ENCODE peak calls at places on chromosomes 2 and 18, in four cellular contexts. T, R, S and I are unnamed samples.

GRCh38 chr2:11658208-11658607 is 11.8 kb downstream of the NTSR2 start:
- DNase-seq in T (no peak), R (no peak), S (no peak), I (no peak)

GRCh38 chr2:62662548-62662947 is 43.0 kb upstream of the EHBP1 start:
- DNase-seq in T (no peak), R (no peak), S (no peak), I (peak)

GRCh38 chr2:57453929-57454328 is 592.7 kb upstream of the VRK2 start:
- DNase-seq in T (no peak), R (no peak), S (no peak), I (no peak)

GRCh38 chr18:78726326-78727056 is 253.1 kb upstream of the SALL3 start:
- DNase-seq in T (no peak), R (no peak), S (no peak), I (no peak)

GRCh38 chr2:102025016-102025491 is 33.3 kb downstream of the IL1R2 start:
- DNase-seq in T (peak), R (no peak), S (no peak), I (peak)

GRCh38 chr2:200750323-200750910 is 61.3 kb upstream of the BZW1 start:
- DNase-seq in T (no peak), R (no peak), S (no peak), I (no peak)

GRCh38 chr2:129302106-129302505 is 677.4 kb upstream of the RAB6C start:
- DNase-seq in T (no peak), R (no peak), S (no peak), I (no peak)

GRCh38 chr2:33069894-33070651 is 123.3 kb downstream of the LTBP1 start:
- DNase-seq in T (peak), R (no peak), S (no peak), I (peak)

GRCh38 chr2:38218583-38218982 is 142.6 kb upstream of the CYP1B1 start:
- DNase-seq in T (no peak), R (no peak), S (no peak), I (no peak)

GRCh38 chr2:46276652-46277051 is 20.6 kb upstream of the EPAS1 start:
- DNase-seq in T (peak), R (no peak), S (no peak), I (peak)

GRCh38 chr18:58257461-58257860 is 213.4 kb downstream of the NEDD4L start:
- DNase-seq in T (peak), R (no peak), S (no peak), I (no peak)

GRCh38 chr2:209368924-209369323 is 54.9 kb upstream of the MAP2 start:
- DNase-seq in T (peak), R (peak), S (peak), I (peak)

GRCh38 chr2:139867601-139868226 is 1087.5 kb upstream of the NXPH2 start:
- DNase-seq in T (no peak), R (no peak), S (no peak), I (no peak)

GRCh38 chr18:46622999-46623398 is 34.0 kb downstream of the LOXHD1 start:
- DNase-seq in T (peak), R (no peak), S (no peak), I (peak)

GRCh38 chr2:43340066-43340465 is 113.7 kb upstream of the ZFP36L2 start:
- DNase-seq in T (peak), R (no peak), S (no peak), I (peak)

GRCh38 chr2:145644820-145645302 is 1124.9 kb upstream of the ZEB2 start:
- DNase-seq in T (peak), R (no peak), S (no peak), I (no peak)

GRCh38 chr18:9094307-9095226 is 7.9 kb upstream of the NDUFV2 start:
- DNase-seq in T (peak), R (no peak), S (no peak), I (peak)

GRCh38 chr2:224671731-224672130 is 44.4 kb downstream of the CCDC195 start:
- DNase-seq in T (no peak), R (no peak), S (no peak), I (no peak)

GRCh38 chr18:67519582-67519981 is 3.1 kb upstream of the DSEL start:
- DNase-seq in T (peak), R (no peak), S (no peak), I (peak)

GRCh38 chr2:240460781-240461431 is 25.4 kb downstream of the GPC1 start:
- DNase-seq in T (no peak), R (no peak), S (no peak), I (no peak)

GRCh38 chr18:76620326-76620813 is 125.3 kb upstream of the ZNF516 start:
- DNase-seq in T (peak), R (peak), S (peak), I (peak)

GRCh38 chr2:241064802-241065354 is 37.2 kb downstream of the MTERF4 start:
- DNase-seq in T (no peak), R (no peak), S (no peak), I (no peak)

GRCh38 chr2:25672500-25673169 is 742 bp downstream of the DTNB start:
- DNase-seq in T (no peak), R (peak), S (peak), I (peak)

GRCh38 chr2:43133336-43133707 is 93.1 kb downstream of the ZFP36L2 start:
- DNase-seq in T (no peak), R (no peak), S (no peak), I (no peak)

GRCh38 chr2:102050854-102051391 is 59.2 kb downstream of the IL1R2 start:
- DNase-seq in T (peak), R (peak), S (peak), I (peak)

GRCh38 chr2:30230855-30231725 is at the start of gene LBH:
- DNase-seq in T (peak), R (peak), S (peak), I (peak)

GRCh38 chr2:191462370-191462769 is 215.6 kb upstream of the NABP1 start:
- DNase-seq in T (no peak), R (peak), S (no peak), I (no peak)

GRCh38 chr18:73719611-73720010 is 428.0 kb downstream of the FBXO15 start:
- DNase-seq in T (no peak), R (no peak), S (no peak), I (no peak)

GRCh38 chr2:235939471-235939870 is 228.7 kb downstream of the GBX2 start:
- DNase-seq in T (peak), R (no peak), S (no peak), I (no peak)

GRCh38 chr2:208501217-208501616 is 94.6 kb downstream of the PTH2R start:
- DNase-seq in T (peak), R (peak), S (no peak), I (no peak)

DNA sequence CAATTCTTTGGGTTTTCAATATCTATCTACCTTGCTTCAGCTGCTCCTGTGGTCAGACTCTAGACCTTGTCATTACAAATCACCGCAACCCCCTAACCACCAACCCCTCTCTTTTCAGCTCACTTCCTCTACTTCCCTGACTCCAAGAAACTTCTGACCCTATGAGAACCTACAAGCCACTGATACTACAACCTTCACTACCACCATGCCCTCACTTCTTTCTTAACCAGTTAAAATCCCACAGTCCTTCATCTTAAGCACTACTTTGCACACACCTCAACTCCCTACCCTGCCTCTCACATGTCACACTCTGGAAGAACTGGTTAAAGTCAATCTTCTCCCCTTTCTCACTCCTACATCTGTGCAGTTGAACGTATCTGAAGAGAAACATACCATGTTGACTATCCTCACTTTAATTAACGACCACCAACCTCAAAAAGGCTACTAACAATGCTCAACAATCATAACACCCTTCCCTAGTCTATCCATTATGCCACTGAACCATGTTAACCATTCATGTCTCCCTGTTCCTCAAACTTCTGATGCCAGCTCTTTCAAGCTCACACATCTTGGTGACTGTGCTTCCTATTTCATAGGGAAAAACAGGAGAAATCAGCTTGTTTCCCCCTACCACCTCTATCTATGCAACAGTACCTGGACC is 12.6 kb downstream of the EIF2AK3 start:
- DNase-seq in T (no peak), R (no peak), S (no peak), I (no peak)
- H3K4me3 ChIP-seq in T (no peak), R (no peak), S (no peak), I (no peak)

DNA sequence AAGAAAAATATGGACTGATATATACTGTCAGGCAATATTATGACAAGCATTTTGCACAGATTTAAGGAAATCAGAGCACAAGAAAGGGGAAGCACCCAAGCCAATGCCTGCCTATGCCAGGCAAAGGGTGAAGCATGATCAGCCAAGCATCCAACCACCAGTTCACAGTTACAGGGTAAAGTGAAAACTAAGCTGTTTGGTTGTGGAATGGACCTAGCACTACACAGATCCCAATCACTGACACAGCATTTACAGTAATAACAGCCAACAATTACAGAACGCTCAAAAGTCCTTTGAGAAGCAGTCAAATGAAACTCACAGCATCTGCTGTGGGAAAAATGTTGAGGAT is 90.3 kb downstream of the SP3 start:
- DNase-seq in T (no peak), R (no peak), S (no peak), I (no peak)
- H3K4me3 ChIP-seq in T (no peak), R (no peak), S (no peak), I (no peak)

DNA sequence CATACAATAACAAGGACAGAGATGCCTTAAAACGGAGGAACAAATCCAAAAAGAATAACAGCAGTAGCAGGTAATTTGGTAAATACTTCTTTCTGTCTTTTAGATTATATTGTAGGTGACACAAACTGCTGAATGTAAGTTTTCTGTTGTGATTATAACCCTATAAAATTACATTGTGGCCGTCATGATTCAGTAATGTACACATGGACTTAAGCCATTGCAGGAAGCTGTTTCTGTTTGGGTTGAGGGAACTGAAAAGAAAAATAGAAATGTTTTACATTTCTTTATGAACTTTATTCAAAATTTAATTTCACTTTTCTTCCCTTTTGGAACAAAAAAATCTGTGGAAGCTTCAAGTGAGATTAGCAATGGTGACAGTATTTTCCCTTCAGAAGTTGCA is 1.2 kb downstream of the MXD1 start:
- DNase-seq in T (no peak), R (no peak), S (no peak), I (no peak)
- H3K4me3 ChIP-seq in T (peak), R (peak), S (peak), I (peak)

DNA sequence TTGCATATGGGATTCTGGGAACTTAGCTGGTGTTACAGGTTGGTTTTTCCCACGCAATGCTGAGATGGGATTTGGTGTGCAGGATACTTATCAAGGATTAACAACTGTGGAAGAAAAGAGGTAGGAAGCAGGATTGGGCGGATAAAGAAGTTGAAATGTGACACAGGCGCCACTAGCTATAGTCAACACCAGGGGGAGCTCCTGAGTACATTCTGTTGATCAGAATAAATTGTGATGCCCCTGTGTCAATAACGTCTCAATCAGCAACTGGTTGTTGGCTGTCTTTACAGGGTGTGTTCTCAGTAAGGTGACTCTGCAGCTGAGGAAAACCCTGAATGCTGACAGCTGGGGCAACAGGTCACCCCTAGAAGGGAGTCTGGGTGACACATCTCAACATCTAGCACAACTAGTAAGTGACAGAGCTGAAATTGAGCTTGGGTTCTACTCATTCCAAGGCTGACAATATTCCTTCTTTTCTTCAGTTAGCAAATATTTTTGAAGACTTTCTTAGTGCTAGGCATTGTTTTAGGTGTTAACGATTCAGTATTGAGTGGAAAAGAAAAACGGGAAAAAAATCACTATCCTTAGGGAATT is 143.0 kb downstream of the ARL6IP6 start:
- DNase-seq in T (peak), R (peak), S (peak), I (peak)
- H3K4me3 ChIP-seq in T (no peak), R (no peak), S (no peak), I (no peak)

GRCh38 chr2:105576440-105577241 is 168.1 kb upstream of the NCK2 start:
- DNase-seq in T (peak), R (peak), S (no peak), I (peak)

GRCh38 chr2:105574796-105575344 is 169.8 kb upstream of the NCK2 start:
- DNase-seq in T (no peak), R (no peak), S (no peak), I (no peak)

GRCh38 chr2:105575626-105576025 is 169.1 kb upstream of the NCK2 start:
- DNase-seq in T (no peak), R (no peak), S (no peak), I (peak)

GRCh38 chr2:105577762-105578161 is 166.9 kb upstream of the NCK2 start:
- DNase-seq in T (no peak), R (no peak), S (no peak), I (no peak)

DNA sequence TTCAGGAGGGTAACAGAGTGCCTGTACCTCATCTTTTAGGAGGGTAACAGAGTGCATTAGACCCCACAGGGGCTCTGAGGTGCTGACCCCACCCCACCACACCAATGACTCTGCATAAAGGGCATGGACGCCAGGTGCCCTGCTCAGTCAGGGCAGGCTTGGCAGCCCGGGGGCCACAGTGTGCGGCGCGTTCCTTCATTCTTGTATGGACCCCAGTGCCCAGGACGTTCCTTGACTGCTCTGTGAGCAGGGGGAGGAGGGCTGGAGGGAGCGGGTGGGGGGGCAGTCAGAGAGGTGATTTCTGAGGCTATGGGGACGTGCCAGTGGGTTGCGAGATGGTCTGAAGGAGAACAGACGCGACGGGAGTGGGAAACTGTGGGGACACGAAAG is 168.7 kb upstream of the NCK2 start:
- DNase-seq in T (no peak), R (no peak), S (no peak), I (no peak)
- H3K4me3 ChIP-seq in T (no peak), R (no peak), S (no peak), I (peak)